ENCODE peak calls at places on chromosomes 6 and 20, in four cellular contexts. K, D, R and F are unnamed samples. For H3K9me3, the result is how much of the 10 kb centered on the place peaks cover.

GRCh38 chr6:40627316-40627715 is 40.2 kb upstream of the LRFN2 start:
- DNase-seq in R (no peak), D (no peak), K (no peak), F (no peak)

GRCh38 chr20:41249371-41249770 is 68.2 kb downstream of the ZHX3 start:
- DNase-seq in K (peak), D (no peak), R (no peak), F (no peak)

GRCh38 chr20:884983-885952 is 30.9 kb downstream of the ANGPT4 start:
- DNase-seq in K (no peak), R (no peak), D (no peak), F (peak)

GRCh38 chr20:32893878-32894483 is 35.3 kb downstream of the EFCAB8 start:
- DNase-seq in D (no peak), K (no peak), R (peak), F (peak)

GRCh38 chr6:111660531-111660930 is 54.9 kb upstream of the TRAF3IP2 start:
- DNase-seq in D (no peak), K (no peak), R (no peak), F (no peak)

GRCh38 chr6:128390168-128390567 is 130.2 kb downstream of the PTPRK start:
- DNase-seq in D (no peak), R (no peak), K (no peak), F (no peak)

GRCh38 chr6:25094726-25095125 is 159.0 kb upstream of the RIPOR2 start:
- DNase-seq in R (no peak), K (no peak), D (no peak), F (no peak)

GRCh38 chr20:61185841-61186601 is 66.0 kb upstream of the CDH4 start:
- DNase-seq in D (no peak), R (peak), K (peak), F (no peak)

GRCh38 chr20:34747479-34747878 is 43.3 kb downstream of the TP53INP2 start:
- DNase-seq in R (no peak), D (no peak), K (no peak), F (no peak)

GRCh38 chr6:39882567-39882953 is 51.7 kb downstream of the MOCS1 start:
- DNase-seq in R (no peak), D (no peak), K (peak), F (no peak)

GRCh38 chr6:722608-723007 is 29.7 kb upstream of the EXOC2 start:
- DNase-seq in K (no peak), R (no peak), D (no peak), F (no peak)

GRCh38 chr20:4925842-4926530 is 75.3 kb downstream of the SLC23A2 start:
- DNase-seq in D (no peak), K (no peak), R (no peak), F (no peak)

GRCh38 chr20:32457476-32457986 is 99.4 kb downstream of the ASXL1 start:
- DNase-seq in K (no peak), D (peak), R (peak), F (peak)

GRCh38 chr6:153814136-153814535 is 224.9 kb upstream of the OPRM1 start:
- DNase-seq in K (no peak), D (no peak), R (no peak), F (peak)

GRCh38 chr6:123616016-123616415 is 20.7 kb downstream of the TRDN start:
- DNase-seq in K (no peak), D (no peak), R (no peak), F (no peak)

GRCh38 chr6:123610779-123611178 is 26.0 kb downstream of the TRDN start:
- DNase-seq in R (no peak), D (no peak), K (no peak), F (no peak)
- H3K9me3 ChIP-seq in R (under half), D (under half), K (under half), F (under half)

GRCh38 chr6:53486679-53487078 is 58.2 kb downstream of the GCLC start:
- DNase-seq in R (no peak), D (no peak), K (no peak), F (no peak)

GRCh38 chr6:53484409-53485280 is 60.3 kb downstream of the GCLC start:
- DNase-seq in R (no peak), D (no peak), K (no peak), F (peak)

GRCh38 chr6:53483423-53484353 is 61.2 kb downstream of the GCLC start:
- DNase-seq in R (no peak), K (no peak), D (no peak), F (no peak)

GRCh38 chr6:53481328-53481727 is 63.6 kb downstream of the GCLC start:
- DNase-seq in R (no peak), K (no peak), D (no peak), F (no peak)

GRCh38 chr6:53487080-53487479 is 57.8 kb downstream of the GCLC start:
- DNase-seq in D (no peak), R (no peak), K (no peak), F (no peak)
- H3K27ac ChIP-seq in D (no peak), R (no peak), K (no peak), F (no peak)

GRCh38 chr6:156563710-156564109 is 213.5 kb upstream of the ARID1B start:
- DNase-seq in R (no peak), K (no peak), D (no peak), F (no peak)
- H3K4me3 ChIP-seq in R (no peak), K (no peak), D (no peak), F (no peak)

GRCh38 chr20:58486207-58486606 is 29.0 kb downstream of the APCDD1L start:
- DNase-seq in K (no peak), R (no peak), D (no peak), F (no peak)
- H3K9me3 ChIP-seq in K (under half), R (half or more), D (under half), F (under half)

GRCh38 chr20:44585042-44585968 is 2.9 kb downstream of the PKIG start:
- DNase-seq in K (no peak), D (no peak), R (no peak), F (no peak)

GRCh38 chr20:44581515-44581914 is 864 bp upstream of the PKIG start:
- DNase-seq in K (no peak), D (no peak), R (no peak), F (no peak)

GRCh38 chr20:44582321-44583025 is at the start of gene PKIG:
- DNase-seq in D (no peak), K (peak), R (no peak), F (no peak)

GRCh38 chr20:44584103-44584690 is 1.8 kb downstream of the PKIG start:
- DNase-seq in K (no peak), R (no peak), D (no peak), F (no peak)

GRCh38 chr20:44583179-44583578 is 800 bp downstream of the PKIG start:
- DNase-seq in R (no peak), D (no peak), K (no peak), F (no peak)
- H3K27ac ChIP-seq in R (no peak), D (peak), K (no peak), F (no peak)

GRCh38 chr6:12060780-12061619 is 48.9 kb downstream of the HIVEP1 start:
- DNase-seq in R (peak), K (no peak), D (peak), F (peak)
- H3K4me3 ChIP-seq in R (peak), K (no peak), D (no peak), F (no peak)

GRCh38 chr20:59724457-59725366 is 120.4 kb downstream of the PHACTR3 start:
- DNase-seq in R (no peak), K (no peak), D (peak), F (peak)

GRCh38 chr20:59725476-59726119 is 121.3 kb downstream of the PHACTR3 start:
- DNase-seq in D (peak), R (no peak), K (no peak), F (peak)

GRCh38 chr20:59721386-59721785 is 117.0 kb downstream of the PHACTR3 start:
- DNase-seq in D (no peak), R (no peak), K (no peak), F (no peak)

GRCh38 chr20:59723607-59724456 is 119.5 kb downstream of the PHACTR3 start:
- DNase-seq in R (no peak), K (no peak), D (peak), F (peak)

DNA sequence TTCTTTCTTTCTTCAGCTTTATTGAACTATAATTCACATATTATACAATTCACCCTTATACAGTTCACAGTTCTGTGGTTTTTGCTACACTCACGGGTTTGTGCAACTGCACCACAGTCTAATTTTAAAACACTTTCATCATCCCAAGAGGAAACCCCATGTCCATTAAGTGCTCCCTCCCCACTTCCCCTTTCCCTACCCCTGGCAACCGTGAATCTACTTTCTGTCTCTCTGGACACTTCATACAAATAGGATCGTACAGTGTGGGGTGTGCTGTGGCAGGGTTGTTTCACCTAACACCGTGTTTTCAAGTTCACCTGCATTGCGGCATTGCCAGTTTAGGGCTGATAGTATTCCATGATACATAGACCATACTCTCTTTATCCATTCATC is 118.8 kb downstream of the PHACTR3 start:
- DNase-seq in K (no peak), R (no peak), D (no peak), F (no peak)
- H3K9me3 ChIP-seq in K (under half), R (under half), D (under half), F (under half)